ENCODE peak calls at places on chromosomes 1 and 21, in eight cellular contexts. H is NT2/D1, T is mucosa of descending colon, O is uterus, A is heart right ventricle, M is transverse colon, F is psoas muscle, E is cardiac muscle cell. N is an unnamed sample.

GRCh38 chr1:17207966-17208418 is 3.1 kb downstream of the PADI1 start:
- DNase-seq in F (peak; percentile 23), E (no peak), T (no peak), H (peak; percentile 16), A (no peak), M (no peak), O (no peak), N (no peak)

GRCh38 chr1:203459671-203460201 is 15.9 kb upstream of the PRELP start:
- DNase-seq in O (no peak), H (no peak), F (no peak), A (no peak), E (no peak), M (no peak), T (no peak), N (no peak)

GRCh38 chr1:65147424-65148177 is 402 bp upstream of the AK4 start:
- DNase-seq in A (peak; percentile 61), O (peak; percentile 46), H (no peak), F (peak; percentile 55), M (peak; percentile 62), T (peak; percentile 78), E (peak; percentile 63), N (peak; percentile 71)

GRCh38 chr1:243658596-243659105 is 191.4 kb downstream of the AKT3 start:
- DNase-seq in E (no peak), T (no peak), F (no peak), A (no peak), M (no peak), H (no peak), O (no peak), N (no peak)

GRCh38 chr1:169163059-169163458 is 56.6 kb downstream of the ATP1B1 start:
- DNase-seq in A (no peak), H (no peak), E (no peak), T (no peak), M (no peak), F (no peak), O (no peak), N (no peak)

GRCh38 chr1:89286549-89287181 is 14.0 kb upstream of the GBP5 start:
- DNase-seq in E (no peak), T (no peak), O (no peak), A (no peak), M (no peak), H (no peak), F (no peak), N (no peak)

GRCh38 chr1:199956005-199956404 is 71.5 kb upstream of the NR5A2 start:
- DNase-seq in F (no peak), T (peak; percentile 35), O (no peak), M (peak; percentile 32), A (no peak), E (no peak), H (no peak), N (no peak)

GRCh38 chr1:116485071-116485735 is 85.6 kb downstream of the CD58 start:
- DNase-seq in E (peak; percentile 97), A (peak; percentile 92), T (peak; percentile 94), M (peak; percentile 92), H (peak; percentile 97), O (peak; percentile 78), F (peak; percentile 95), N (peak; percentile 93)

GRCh38 chr1:221768444-221769066 is 26.7 kb upstream of the DUSP10 start:
- DNase-seq in H (no peak), T (no peak), A (no peak), E (no peak), O (no peak), M (no peak), F (no peak), N (no peak)

GRCh38 chr1:208944981-208945451 is 638.5 kb upstream of the CAMK1G start:
- DNase-seq in F (no peak), T (no peak), H (no peak), O (no peak), A (no peak), M (no peak), E (no peak), N (no peak)

GRCh38 chr1:116504308-116505156 is 66.3 kb downstream of the CD58 start:
- DNase-seq in O (no peak), A (peak; percentile 52), E (no peak), F (peak; percentile 70), M (peak; percentile 67), T (no peak), H (no peak), N (peak; percentile 60)

GRCh38 chr21:36504067-36505058 is 24.4 kb upstream of the CLDN14 start:
- DNase-seq in M (peak; percentile 18), F (no peak), T (no peak), O (no peak), A (no peak), H (peak; percentile 59), E (peak; percentile 65), N (no peak)

GRCh38 chr1:110581637-110582036 is 24.5 kb downstream of the KCNA2 start:
- DNase-seq in A (no peak), T (no peak), M (no peak), H (no peak), E (no peak), O (no peak), F (no peak), N (no peak)

GRCh38 chr1:13983393-13983792 is 283.4 kb downstream of the PRDM2 start:
- DNase-seq in A (no peak), O (no peak), M (no peak), E (no peak), H (no peak), T (no peak), F (no peak), N (no peak)

DNA sequence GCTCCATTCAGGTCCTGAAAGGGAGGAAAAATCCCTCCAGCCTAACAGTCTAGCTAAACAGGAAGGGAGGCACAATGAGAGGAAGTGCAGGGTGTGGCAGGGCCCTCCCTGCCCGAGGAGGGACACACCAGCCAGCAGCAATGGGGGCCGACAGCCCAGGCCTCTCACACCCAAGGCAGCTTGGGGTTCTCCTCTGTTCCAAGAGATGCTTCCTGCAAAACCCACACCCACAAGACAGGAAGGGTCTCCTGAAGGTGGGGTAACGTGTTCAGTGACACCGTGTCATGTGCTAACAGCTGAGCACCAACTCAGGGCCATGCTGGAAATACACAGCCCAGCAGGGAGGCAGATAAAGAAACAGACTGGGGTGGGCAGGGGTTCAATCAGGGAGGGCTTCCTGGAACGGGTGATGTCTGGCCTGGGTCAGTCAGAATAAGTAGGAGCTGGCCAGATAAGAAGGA is 10.2 kb downstream of the ECE1 start:
- DNase-seq in E (no peak), F (no peak), T (no peak), M (peak; percentile 52), A (peak; percentile 64), H (no peak), O (no peak), N (no peak)
- H3K4me1 ChIP-seq in E (peaks cover 15% of the 10 kb centered on the region), F (peaks cover 10% of the 10 kb centered on the region), T (peaks cover 26% of the 10 kb centered on the region), M (peaks cover 51% of the 10 kb centered on the region), A (peaks cover 23% of the 10 kb centered on the region), H (peaks cover 5% of the 10 kb centered on the region), O (no peaks in the 10 kb centered on the region), N (peaks cover 65% of the 10 kb centered on the region)

GRCh38 chr1:222912730-222913129 is 97.9 kb downstream of the DISP1 start:
- DNase-seq in M (no peak), F (no peak), T (no peak), H (no peak), O (no peak), E (no peak), A (no peak), N (no peak)

GRCh38 chr1:222918746-222919477 is 104.1 kb downstream of the DISP1 start:
- DNase-seq in H (no peak), M (no peak), T (no peak), O (no peak), E (no peak), A (no peak), F (no peak), N (no peak)

GRCh38 chr1:222911866-222912265 is 97.0 kb downstream of the DISP1 start:
- DNase-seq in M (no peak), H (no peak), F (no peak), O (no peak), T (no peak), E (no peak), A (no peak), N (no peak)

GRCh38 chr1:222916067-222916466 is 101.2 kb downstream of the DISP1 start:
- DNase-seq in A (no peak), H (no peak), F (no peak), E (no peak), O (no peak), T (no peak), M (no peak), N (no peak)

DNA sequence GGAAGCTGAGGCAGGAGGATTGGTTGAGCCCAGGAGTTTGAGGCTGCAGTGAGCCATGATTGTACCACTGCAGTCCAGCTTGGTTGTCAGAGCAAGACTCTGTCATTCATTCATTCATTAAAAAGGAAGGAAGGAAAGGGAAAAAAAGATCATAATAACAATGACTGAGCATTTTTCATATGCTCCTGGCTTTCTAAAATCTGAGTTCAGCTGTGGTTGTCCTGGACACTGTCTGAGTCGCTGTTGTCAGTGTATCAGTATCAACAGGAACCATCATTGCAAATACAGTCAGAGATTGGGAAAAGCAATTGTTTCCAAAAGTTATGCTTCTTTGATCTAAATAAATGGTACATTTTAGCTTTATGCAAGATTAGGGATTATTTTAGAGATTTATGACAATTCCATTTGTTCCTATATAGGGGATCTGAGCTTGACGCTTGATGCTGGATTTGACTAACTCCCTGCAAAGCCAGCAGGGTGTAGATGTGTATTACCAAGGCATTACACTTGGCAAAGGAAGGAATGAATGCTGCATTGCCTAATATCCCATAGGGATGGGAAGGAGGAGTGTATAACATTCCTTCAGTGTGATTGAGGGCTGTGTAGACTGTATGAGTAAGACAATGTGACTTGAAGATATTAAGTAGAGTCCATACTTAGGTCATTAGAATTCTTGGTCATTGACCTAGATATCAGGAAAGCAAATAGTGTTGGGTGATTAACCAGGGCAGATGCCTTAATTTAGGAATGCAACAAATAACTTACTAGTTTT is 100.2 kb downstream of the DISP1 start:
- DNase-seq in E (no peak), T (no peak), O (no peak), H (no peak), M (no peak), F (no peak), A (no peak), N (no peak)
- H3K4me1 ChIP-seq in E (no peaks in the 10 kb centered on the region), T (peaks cover 6% of the 10 kb centered on the region), O (no peaks in the 10 kb centered on the region), H (no peaks in the 10 kb centered on the region), M (no peaks in the 10 kb centered on the region), F (peaks cover 23% of the 10 kb centered on the region), A (no peaks in the 10 kb centered on the region), N (peaks cover 8% of the 10 kb centered on the region)

GRCh38 chr1:151444791-151445177 is 14.5 kb downstream of the POGZ start:
- DNase-seq in A (no peak), O (no peak), T (no peak), H (no peak), E (no peak), F (no peak), M (no peak), N (no peak)
- H3K4me1 ChIP-seq in A (peaks cover 3% of the 10 kb centered on the region), O (no peaks in the 10 kb centered on the region), T (peaks cover 10% of the 10 kb centered on the region), H (no peaks in the 10 kb centered on the region), E (no peaks in the 10 kb centered on the region), F (peaks cover 37% of the 10 kb centered on the region), M (peaks cover 36% of the 10 kb centered on the region), N (peaks cover 8% of the 10 kb centered on the region)

DNA sequence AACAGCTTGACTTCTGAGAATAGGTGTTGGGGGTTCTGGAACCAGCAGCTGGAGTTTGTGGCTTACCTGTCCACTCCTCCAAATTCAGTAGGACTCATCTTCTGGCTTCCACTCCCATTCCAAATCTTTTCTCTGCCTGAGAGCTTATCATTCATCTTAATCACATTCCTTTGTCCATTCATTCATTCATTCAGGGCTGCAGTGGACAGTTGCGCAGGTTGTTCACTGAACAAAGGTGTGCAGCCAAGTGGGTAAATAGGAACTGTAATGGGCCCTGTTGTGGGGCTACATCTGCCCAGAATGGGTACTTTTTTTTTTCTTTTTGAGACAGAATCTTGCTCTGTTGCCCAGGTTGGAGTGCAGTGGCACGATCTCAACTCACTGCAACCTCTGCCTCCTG is 3.4 kb upstream of the HSPG2 start:
- DNase-seq in F (no peak), E (no peak), M (no peak), T (peak; percentile 0), O (no peak), A (no peak), H (no peak), N (no peak)
- H3K4me1 ChIP-seq in F (peaks cover 30% of the 10 kb centered on the region), E (peaks cover 43% of the 10 kb centered on the region), M (peaks cover 47% of the 10 kb centered on the region), T (peaks cover 13% of the 10 kb centered on the region), O (peaks cover 20% of the 10 kb centered on the region), A (peaks cover 13% of the 10 kb centered on the region), H (peaks cover 2% of the 10 kb centered on the region), N (peaks cover 44% of the 10 kb centered on the region)

GRCh38 chr1:41700581-41700980 is 216.1 kb upstream of the EDN2 start:
- DNase-seq in E (no peak), O (no peak), F (no peak), T (no peak), H (no peak), M (no peak), A (no peak), N (no peak)
- H3K4me1 ChIP-seq in E (no peaks in the 10 kb centered on the region), O (no peaks in the 10 kb centered on the region), F (no peaks in the 10 kb centered on the region), T (no peaks in the 10 kb centered on the region), H (peaks cover 3% of the 10 kb centered on the region), M (no peaks in the 10 kb centered on the region), A (no peaks in the 10 kb centered on the region), N (no peaks in the 10 kb centered on the region)

N was measured in stomach.